ENCODE peak calls at places on chromosomes 16 and 17, in eight cellular contexts. One of them, this sample, is unnamed.

GRCh38 chr17:33334703-33335102 is 41.6 kb upstream of the ASIC2 start:
- DNase-seq in prostate gland: no peak
- DNase-seq in heart left ventricle: no peak
- DNase-seq in uterus: no peak
- DNase-seq in breast epithelium: no peak
- DNase-seq in tibial nerve: no peak
- DNase-seq in stomach: no peak
- DNase-seq in sigmoid colon: no peak
- DNase-seq in this sample: no peak

GRCh38 chr17:28957277-28957991 is 6.1 kb upstream of the PHF12 start:
- DNase-seq in prostate gland: no peak
- DNase-seq in heart left ventricle: no peak
- DNase-seq in uterus: no peak
- DNase-seq in breast epithelium: no peak
- DNase-seq in tibial nerve: no peak
- DNase-seq in stomach: no peak
- DNase-seq in sigmoid colon: peak; percentile 49
- DNase-seq in this sample: no peak

GRCh38 chr17:63772801-63773271 is 561 bp downstream of the CCDC47 start:
- DNase-seq in prostate gland: peak; percentile 9
- DNase-seq in heart left ventricle: no peak
- DNase-seq in uterus: no peak
- DNase-seq in breast epithelium: no peak
- DNase-seq in tibial nerve: no peak
- DNase-seq in stomach: no peak
- DNase-seq in sigmoid colon: no peak
- DNase-seq in this sample: no peak

GRCh38 chr16:1263591-1264216 is 7.8 kb downstream of the TPSD1 start:
- DNase-seq in prostate gland: no peak
- DNase-seq in heart left ventricle: no peak
- DNase-seq in uterus: no peak
- DNase-seq in breast epithelium: no peak
- DNase-seq in tibial nerve: no peak
- DNase-seq in stomach: no peak
- DNase-seq in sigmoid colon: no peak
- DNase-seq in this sample: no peak

GRCh38 chr17:57577751-57578607 is 167.1 kb downstream of the CCDC182 start:
- DNase-seq in prostate gland: peak; percentile 29
- DNase-seq in heart left ventricle: peak; percentile 45
- DNase-seq in uterus: peak; percentile 80
- DNase-seq in breast epithelium: no peak
- DNase-seq in tibial nerve: peak; percentile 25
- DNase-seq in stomach: no peak
- DNase-seq in sigmoid colon: peak; percentile 79
- DNase-seq in this sample: no peak

GRCh38 chr16:23668873-23669272 is 9.8 kb upstream of the PLK1 start:
- DNase-seq in prostate gland: no peak
- DNase-seq in heart left ventricle: no peak
- DNase-seq in uterus: no peak
- DNase-seq in breast epithelium: no peak
- DNase-seq in tibial nerve: no peak
- DNase-seq in stomach: no peak
- DNase-seq in sigmoid colon: no peak
- DNase-seq in this sample: no peak

GRCh38 chr16:81632392-81633146 is 146.5 kb upstream of the PLCG2 start:
- DNase-seq in prostate gland: no peak
- DNase-seq in heart left ventricle: no peak
- DNase-seq in uterus: no peak
- DNase-seq in breast epithelium: peak; percentile 70
- DNase-seq in tibial nerve: no peak
- DNase-seq in stomach: peak; percentile 49
- DNase-seq in sigmoid colon: no peak
- DNase-seq in this sample: no peak

GRCh38 chr17:37461668-37462067 is 28.0 kb upstream of the DUSP14 start:
- DNase-seq in prostate gland: no peak
- DNase-seq in heart left ventricle: no peak
- DNase-seq in uterus: no peak
- DNase-seq in breast epithelium: no peak
- DNase-seq in tibial nerve: no peak
- DNase-seq in stomach: no peak
- DNase-seq in sigmoid colon: no peak
- DNase-seq in this sample: no peak

GRCh38 chr16:57262841-57263584 is 18.0 kb downstream of the ARL2BP start:
- DNase-seq in prostate gland: no peak
- DNase-seq in heart left ventricle: no peak
- DNase-seq in uterus: no peak
- DNase-seq in breast epithelium: no peak
- DNase-seq in tibial nerve: no peak
- DNase-seq in stomach: peak; percentile 59
- DNase-seq in sigmoid colon: peak; percentile 30
- DNase-seq in this sample: no peak

GRCh38 chr17:65092262-65092661 is 35.7 kb upstream of the GNA13 start:
- DNase-seq in prostate gland: no peak
- DNase-seq in heart left ventricle: no peak
- DNase-seq in uterus: no peak
- DNase-seq in breast epithelium: no peak
- DNase-seq in tibial nerve: no peak
- DNase-seq in stomach: no peak
- DNase-seq in sigmoid colon: no peak
- DNase-seq in this sample: no peak

GRCh38 chr16:70162041-70162451 is 11.5 kb upstream of the CLEC18C start:
- DNase-seq in prostate gland: no peak
- DNase-seq in heart left ventricle: no peak
- DNase-seq in uterus: no peak
- DNase-seq in breast epithelium: no peak
- DNase-seq in tibial nerve: no peak
- DNase-seq in stomach: no peak
- DNase-seq in sigmoid colon: no peak
- DNase-seq in this sample: no peak

GRCh38 chr17:40322417-40323315 is 13.7 kb downstream of the RARA start:
- DNase-seq in prostate gland: no peak
- DNase-seq in heart left ventricle: peak; percentile 87
- DNase-seq in uterus: peak; percentile 77
- DNase-seq in breast epithelium: peak; percentile 86
- DNase-seq in tibial nerve: no peak
- DNase-seq in stomach: peak; percentile 70
- DNase-seq in sigmoid colon: peak; percentile 87
- DNase-seq in this sample: peak; percentile 81

GRCh38 chr17:2592974-2593845 is at the start of gene PAFAH1B1:
- DNase-seq in prostate gland: peak; percentile 88
- DNase-seq in heart left ventricle: peak; percentile 96
- DNase-seq in uterus: peak; percentile 86
- DNase-seq in breast epithelium: peak; percentile 90
- DNase-seq in tibial nerve: peak; percentile 84
- DNase-seq in stomach: peak; percentile 92
- DNase-seq in sigmoid colon: peak; percentile 94
- DNase-seq in this sample: peak; percentile 87

GRCh38 chr17:2595200-2595599 is 1.7 kb downstream of the PAFAH1B1 start:
- DNase-seq in prostate gland: no peak
- DNase-seq in heart left ventricle: no peak
- DNase-seq in uterus: no peak
- DNase-seq in breast epithelium: no peak
- DNase-seq in tibial nerve: no peak
- DNase-seq in stomach: no peak
- DNase-seq in sigmoid colon: no peak
- DNase-seq in this sample: no peak

GRCh38 chr17:2595736-2596135 is 2.3 kb downstream of the PAFAH1B1 start:
- DNase-seq in prostate gland: no peak
- DNase-seq in heart left ventricle: no peak
- DNase-seq in uterus: no peak
- DNase-seq in breast epithelium: no peak
- DNase-seq in tibial nerve: no peak
- DNase-seq in stomach: no peak
- DNase-seq in sigmoid colon: no peak
- DNase-seq in this sample: no peak

GRCh38 chr17:2594657-2595085 is 1.2 kb downstream of the PAFAH1B1 start:
- DNase-seq in prostate gland: no peak
- DNase-seq in heart left ventricle: no peak
- DNase-seq in uterus: no peak
- DNase-seq in breast epithelium: no peak
- DNase-seq in tibial nerve: no peak
- DNase-seq in stomach: no peak
- DNase-seq in sigmoid colon: no peak
- DNase-seq in this sample: no peak

DNA sequence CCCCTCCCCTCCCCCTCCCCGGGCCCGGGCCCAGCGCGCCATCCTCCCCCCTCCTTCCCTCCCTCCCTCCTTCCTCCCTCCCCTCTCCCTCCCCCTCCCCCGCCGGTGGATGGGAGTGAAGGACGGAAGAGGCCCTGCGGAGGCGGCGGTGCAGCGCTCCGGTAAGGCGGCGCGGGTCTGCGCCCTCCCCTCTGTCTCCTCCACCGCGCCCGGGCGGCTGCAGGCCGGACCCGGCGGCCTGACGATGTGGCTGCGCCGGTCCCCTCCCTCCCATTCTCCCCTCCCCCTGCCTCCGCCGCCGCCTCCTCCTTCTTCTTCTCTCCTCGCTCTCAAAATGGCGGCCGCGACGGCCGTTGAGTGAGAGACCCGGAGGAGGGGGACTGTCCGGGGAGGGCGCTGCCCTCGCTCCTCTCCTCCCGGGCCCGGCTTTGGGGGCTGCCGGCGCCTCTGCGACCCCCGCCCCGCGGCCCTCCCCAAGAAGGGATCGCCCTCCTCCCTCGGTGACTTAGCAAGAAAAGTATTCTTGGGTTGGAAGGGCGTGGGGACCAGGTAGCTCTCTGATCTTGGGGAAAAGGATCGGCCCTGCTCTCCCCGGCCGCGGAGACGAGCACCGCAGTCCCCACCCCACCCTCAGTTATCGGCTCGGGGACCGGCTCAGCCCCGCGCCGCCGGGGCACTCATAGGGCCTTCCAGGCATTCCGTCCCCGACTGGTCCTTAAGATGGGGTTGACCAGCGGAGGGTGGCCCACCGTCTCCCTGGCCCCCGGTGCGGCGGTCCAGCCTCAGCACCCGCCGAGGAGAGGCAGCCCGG is 597 bp downstream of the PAFAH1B1 start:
- DNase-seq in prostate gland: peak; percentile 81
- DNase-seq in heart left ventricle: peak; percentile 83
- DNase-seq in uterus: peak; percentile 80
- DNase-seq in breast epithelium: peak; percentile 72
- DNase-seq in tibial nerve: peak; percentile 65
- DNase-seq in stomach: peak; percentile 82
- DNase-seq in sigmoid colon: peak; percentile 91
- DNase-seq in this sample: peak; percentile 63
- TF ChIP-seq POLR2A in prostate gland: peak; percentile 62
- TF ChIP-seq POLR2A in heart left ventricle: no peak
- TF ChIP-seq POLR2A in uterus: no peak
- TF ChIP-seq POLR2A in breast epithelium: no peak
- TF ChIP-seq POLR2A in tibial nerve: peak; percentile 17
- TF ChIP-seq POLR2A in stomach: no peak
- TF ChIP-seq POLR2A in sigmoid colon: peak; percentile 23
- TF ChIP-seq POLR2A in this sample: peak; percentile 44

DNA sequence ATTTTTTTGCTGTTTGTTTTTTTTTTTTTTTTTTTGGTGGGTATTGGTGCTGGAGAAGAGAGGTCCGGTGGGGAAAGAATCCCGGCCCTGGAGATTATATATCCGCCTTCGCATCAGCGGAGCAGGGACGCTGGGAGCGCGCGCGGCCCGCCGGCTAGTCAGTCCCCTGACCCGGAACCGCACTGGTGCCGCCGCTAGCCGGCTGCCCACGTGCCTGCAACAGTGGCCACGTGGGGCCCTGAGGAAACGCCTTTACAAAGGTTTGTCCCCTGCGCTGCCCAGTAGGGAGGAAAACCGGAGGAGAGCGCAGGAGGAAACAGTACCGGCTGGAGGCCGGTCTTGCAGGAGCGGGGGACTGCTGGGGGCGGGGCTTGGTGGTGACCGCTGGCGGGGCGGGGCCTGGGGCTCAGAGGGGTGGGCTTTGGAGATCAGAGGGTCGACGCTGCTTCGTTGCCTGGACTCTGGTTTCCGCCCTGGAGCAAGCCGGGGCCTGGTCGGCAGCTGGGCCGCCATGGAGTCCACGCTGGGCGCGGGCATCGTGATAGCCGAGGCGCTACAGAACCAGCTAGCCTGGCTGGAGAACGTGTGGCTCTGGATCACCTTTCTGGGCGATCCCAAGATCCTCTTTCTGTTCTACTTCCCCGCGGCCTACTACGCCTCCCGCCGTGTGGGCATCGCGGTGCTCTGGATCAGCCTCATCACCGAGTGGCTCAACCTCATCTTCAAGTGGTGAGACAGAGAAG is at the start of gene G6PC3:
- DNase-seq in prostate gland: peak; percentile 95
- DNase-seq in heart left ventricle: peak; percentile 98
- DNase-seq in uterus: peak; percentile 96
- DNase-seq in breast epithelium: peak; percentile 93
- DNase-seq in tibial nerve: peak; percentile 88
- DNase-seq in stomach: peak; percentile 95
- DNase-seq in sigmoid colon: peak; percentile 98
- DNase-seq in this sample: peak; percentile 95
- TF ChIP-seq POLR2A in prostate gland: peak; percentile 61
- TF ChIP-seq POLR2A in heart left ventricle: no peak
- TF ChIP-seq POLR2A in uterus: peak; percentile 76
- TF ChIP-seq POLR2A in breast epithelium: peak; percentile 46
- TF ChIP-seq POLR2A in tibial nerve: peak; percentile 76
- TF ChIP-seq POLR2A in stomach: no peak
- TF ChIP-seq POLR2A in sigmoid colon: peak; percentile 75
- TF ChIP-seq POLR2A in this sample: peak; percentile 81

DNA sequence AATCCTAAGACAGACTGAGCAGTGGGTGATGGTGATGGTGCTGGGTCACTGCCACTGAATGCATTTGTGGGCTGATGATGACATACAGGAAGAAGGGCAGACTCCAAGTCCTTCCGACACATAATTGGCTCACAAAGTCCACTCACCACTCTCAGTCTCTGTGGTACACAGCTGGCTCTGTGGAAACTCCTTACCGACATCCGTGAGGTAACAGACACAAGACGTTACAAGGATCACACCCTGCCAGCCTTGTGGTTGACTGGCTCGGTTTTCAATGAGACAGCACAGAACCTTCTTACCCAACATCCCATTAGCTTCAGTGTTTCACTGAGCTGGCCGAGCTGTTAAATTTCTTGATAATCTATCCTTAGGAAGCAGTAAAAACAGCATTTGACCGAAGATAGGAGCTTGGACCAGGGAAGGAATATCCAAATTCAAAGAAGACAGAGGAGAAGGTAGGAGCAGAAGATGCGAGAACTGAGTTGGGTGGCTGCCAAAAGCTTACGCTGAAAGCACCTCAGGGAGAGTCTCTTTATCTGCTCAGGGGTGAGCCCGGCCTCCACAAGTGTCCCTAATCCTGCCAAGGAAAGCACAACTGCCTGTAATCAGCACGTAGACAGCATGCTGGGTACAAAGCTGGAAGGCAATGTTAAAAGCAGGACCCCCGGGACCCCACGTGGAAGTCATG is 5.5 kb upstream of the MXRA7 start:
- DNase-seq in prostate gland: no peak
- DNase-seq in heart left ventricle: peak; percentile 81
- DNase-seq in uterus: no peak
- DNase-seq in breast epithelium: peak; percentile 70
- DNase-seq in tibial nerve: peak; percentile 17
- DNase-seq in stomach: peak; percentile 48
- DNase-seq in sigmoid colon: peak; percentile 77
- DNase-seq in this sample: no peak
- TF ChIP-seq POLR2A in prostate gland: no peak
- TF ChIP-seq POLR2A in heart left ventricle: no peak
- TF ChIP-seq POLR2A in uterus: no peak
- TF ChIP-seq POLR2A in breast epithelium: no peak
- TF ChIP-seq POLR2A in tibial nerve: no peak
- TF ChIP-seq POLR2A in stomach: no peak
- TF ChIP-seq POLR2A in sigmoid colon: no peak
- TF ChIP-seq POLR2A in this sample: no peak

GRCh38 chr17:30130121-30130520 is 13.5 kb downstream of the NSRP1 start:
- DNase-seq in prostate gland: no peak
- DNase-seq in heart left ventricle: no peak
- DNase-seq in uterus: no peak
- DNase-seq in breast epithelium: no peak
- DNase-seq in tibial nerve: no peak
- DNase-seq in stomach: no peak
- DNase-seq in sigmoid colon: no peak
- DNase-seq in this sample: no peak

GRCh38 chr17:30124273-30124796 is 7.7 kb downstream of the NSRP1 start:
- DNase-seq in prostate gland: no peak
- DNase-seq in heart left ventricle: no peak
- DNase-seq in uterus: no peak
- DNase-seq in breast epithelium: no peak
- DNase-seq in tibial nerve: no peak
- DNase-seq in stomach: no peak
- DNase-seq in sigmoid colon: no peak
- DNase-seq in this sample: no peak
- TF ChIP-seq POLR2A in prostate gland: no peak
- TF ChIP-seq POLR2A in heart left ventricle: no peak
- TF ChIP-seq POLR2A in uterus: no peak
- TF ChIP-seq POLR2A in breast epithelium: no peak
- TF ChIP-seq POLR2A in tibial nerve: no peak
- TF ChIP-seq POLR2A in stomach: no peak
- TF ChIP-seq POLR2A in sigmoid colon: no peak
- TF ChIP-seq POLR2A in this sample: no peak

This sample was measured in GM12892.